ENCODE peak calls at places on chromosome 11, in seven cellular contexts. G, O, J, V, Z, H and B are unnamed samples.

GRCh38 chr11:82796970-82797594 is 63.4 kb upstream of the FAM181B start:
- DNase-seq in G (peak), O (no peak), J (no peak), V (no peak), Z (no peak), H (no peak), B (no peak)

GRCh38 chr11:67492801-67493547 is 10.1 kb downstream of the AIP start:
- DNase-seq in G (no peak), O (no peak), J (no peak), V (no peak), Z (no peak), H (no peak), B (no peak)

GRCh38 chr11:1888347-1888753 is 3.3 kb downstream of the PRR33 start:
- DNase-seq in G (no peak), O (no peak), J (no peak), V (no peak), Z (no peak), H (no peak), B (no peak)

GRCh38 chr11:3807856-3808845 is at the start of gene PGAP2:
- DNase-seq in G (peak), O (peak), J (peak), V (peak), Z (no peak), H (peak), B (no peak)

GRCh38 chr11:36750349-36750748 is 152.3 kb upstream of the RAG2 start:
- DNase-seq in G (no peak), O (no peak), J (no peak), V (no peak), Z (no peak), H (no peak), B (no peak)

GRCh38 chr11:95256204-95256819 is 25.3 kb upstream of the SESN3 start:
- DNase-seq in G (no peak), O (no peak), J (no peak), V (no peak), Z (no peak), H (peak), B (no peak)

GRCh38 chr11:124380585-124380984 is 3.7 kb downstream of the OR8B2 start:
- DNase-seq in G (no peak), O (no peak), J (no peak), V (no peak), Z (no peak), H (no peak), B (no peak)

GRCh38 chr11:77146261-77147035 is 18.4 kb downstream of the MYO7A start:
- DNase-seq in G (no peak), O (no peak), J (no peak), V (no peak), Z (no peak), H (no peak), B (no peak)

GRCh38 chr11:65290448-65291165 is 24.1 kb upstream of the CDC42EP2 start:
- DNase-seq in G (no peak), O (peak), J (peak), V (peak), Z (peak), H (peak), B (peak)

GRCh38 chr11:69220581-69221051 is 64.9 kb downstream of the SMIM38 start:
- DNase-seq in G (no peak), O (no peak), J (no peak), V (no peak), Z (no peak), H (no peak), B (no peak)

GRCh38 chr11:112162761-112163669 is 879 bp downstream of the IL18 start:
- DNase-seq in G (no peak), O (peak), J (no peak), V (no peak), Z (peak), H (no peak), B (peak)

GRCh38 chr11:47414685-47415070 is 6.3 kb downstream of the SLC39A13 start:
- DNase-seq in G (no peak), O (no peak), J (no peak), V (no peak), Z (no peak), H (no peak), B (no peak)
- H3K4me3 ChIP-seq in G (no peak), O (no peak), J (no peak), V (no peak), Z (no peak), H (no peak), B (no peak)

GRCh38 chr11:43542734-43543133 is 137.8 kb upstream of the HSD17B12 start:
- DNase-seq in G (no peak), O (no peak), J (no peak), V (no peak), Z (no peak), H (no peak), B (no peak)
- TF ChIP-seq CTCF in G (no peak), O (no peak), J (no peak), V (no peak), Z (no peak), H (no peak), B (no peak)

DNA sequence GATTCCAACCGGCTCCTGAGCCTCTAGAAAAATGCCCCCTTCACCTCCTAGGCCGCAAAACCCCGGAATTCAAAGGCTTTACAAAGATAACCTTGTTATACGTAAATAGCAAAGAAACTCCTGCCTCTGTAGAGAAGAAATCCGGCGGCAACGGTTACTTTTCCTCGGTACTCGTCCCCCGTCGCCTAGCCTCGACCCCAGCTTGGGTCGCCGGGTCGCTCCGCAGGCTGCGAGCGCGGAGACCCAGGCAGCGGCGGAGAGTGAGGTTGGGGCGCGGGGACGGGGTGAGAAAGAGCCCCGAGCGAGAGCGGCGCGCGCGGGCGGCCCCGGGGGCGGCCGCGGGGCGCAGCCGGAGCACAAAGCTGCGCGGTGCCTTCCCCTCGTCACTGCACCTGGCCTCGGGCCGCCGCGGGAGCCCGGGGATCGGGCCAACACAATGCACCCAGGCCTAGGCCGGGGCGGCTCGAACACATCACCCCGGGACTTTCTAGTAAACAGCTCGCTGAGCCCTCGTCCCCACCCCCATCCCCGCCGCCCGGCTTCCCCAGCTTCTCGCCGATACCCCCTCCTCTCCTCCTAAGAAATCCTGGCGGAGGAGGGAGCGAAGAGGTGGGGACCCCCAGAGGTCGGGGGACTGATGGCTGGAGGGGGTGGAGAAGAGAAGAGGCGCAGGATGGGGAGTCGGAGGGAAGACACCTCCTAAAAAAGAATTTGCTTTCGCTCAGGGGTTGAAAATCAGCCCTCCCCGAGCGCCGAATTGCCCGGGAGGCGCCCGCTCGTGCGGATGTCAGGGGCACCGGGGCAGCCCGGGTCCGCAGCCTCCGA is 874 bp downstream of the MPPED2 start:
- DNase-seq in G (peak), O (no peak), J (peak), V (no peak), Z (no peak), H (no peak), B (no peak)
- H3K4me3 ChIP-seq in G (peak), O (peak), J (peak), V (peak), Z (no peak), H (peak), B (peak)

GRCh38 chr11:106331163-106331562 is 253.7 kb downstream of the AASDHPPT start:
- DNase-seq in G (no peak), O (peak), J (no peak), V (peak), Z (no peak), H (no peak), B (no peak)

GRCh38 chr11:106327134-106327533 is 249.7 kb downstream of the AASDHPPT start:
- DNase-seq in G (no peak), O (no peak), J (no peak), V (no peak), Z (no peak), H (no peak), B (no peak)

GRCh38 chr11:106333678-106334077 is 256.2 kb downstream of the AASDHPPT start:
- DNase-seq in G (no peak), O (no peak), J (no peak), V (no peak), Z (no peak), H (no peak), B (no peak)

GRCh38 chr11:106326087-106326486 is 248.6 kb downstream of the AASDHPPT start:
- DNase-seq in G (no peak), O (no peak), J (no peak), V (no peak), Z (no peak), H (no peak), B (no peak)

DNA sequence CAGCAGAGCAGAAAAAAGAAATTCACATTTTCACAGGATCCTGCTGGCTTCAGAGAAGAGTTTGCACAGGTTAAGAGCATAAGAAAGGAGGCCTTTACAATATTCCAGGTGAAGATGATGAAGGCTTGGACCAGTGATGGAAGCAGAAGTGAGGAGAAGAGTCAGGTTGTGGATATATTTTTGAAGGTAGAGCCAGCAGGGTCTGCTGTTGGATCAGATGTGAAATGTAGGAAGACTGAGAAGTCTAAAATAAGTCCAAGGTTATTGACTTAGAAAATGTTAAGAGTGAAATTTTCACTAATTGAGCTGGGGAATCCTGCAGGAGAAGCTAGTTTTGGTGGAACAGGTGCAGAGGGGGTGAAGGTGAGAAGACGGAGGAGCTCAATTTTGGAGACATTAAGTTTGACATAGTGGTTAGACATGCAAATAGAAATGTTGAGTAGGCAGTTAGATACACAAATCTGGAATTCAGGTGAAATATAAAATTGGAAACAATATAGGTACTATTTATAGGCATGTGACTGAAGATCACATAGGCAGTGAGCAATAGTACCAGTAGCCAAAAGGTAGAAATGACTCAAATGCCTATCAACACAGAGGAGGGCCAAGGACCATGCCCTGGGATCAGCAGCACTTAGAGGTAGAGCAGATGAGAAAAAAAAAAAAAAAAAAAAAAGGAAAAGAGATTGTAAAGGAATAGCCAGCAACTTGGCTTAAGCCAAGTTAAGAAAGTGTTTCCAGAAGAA is 252.0 kb downstream of the AASDHPPT start:
- DNase-seq in G (no peak), O (no peak), J (no peak), V (no peak), Z (no peak), H (no peak), B (no peak)
- TF ChIP-seq CTCF in G (no peak), O (no peak), J (no peak), V (no peak), Z (no peak), H (peak), B (no peak)

DNA sequence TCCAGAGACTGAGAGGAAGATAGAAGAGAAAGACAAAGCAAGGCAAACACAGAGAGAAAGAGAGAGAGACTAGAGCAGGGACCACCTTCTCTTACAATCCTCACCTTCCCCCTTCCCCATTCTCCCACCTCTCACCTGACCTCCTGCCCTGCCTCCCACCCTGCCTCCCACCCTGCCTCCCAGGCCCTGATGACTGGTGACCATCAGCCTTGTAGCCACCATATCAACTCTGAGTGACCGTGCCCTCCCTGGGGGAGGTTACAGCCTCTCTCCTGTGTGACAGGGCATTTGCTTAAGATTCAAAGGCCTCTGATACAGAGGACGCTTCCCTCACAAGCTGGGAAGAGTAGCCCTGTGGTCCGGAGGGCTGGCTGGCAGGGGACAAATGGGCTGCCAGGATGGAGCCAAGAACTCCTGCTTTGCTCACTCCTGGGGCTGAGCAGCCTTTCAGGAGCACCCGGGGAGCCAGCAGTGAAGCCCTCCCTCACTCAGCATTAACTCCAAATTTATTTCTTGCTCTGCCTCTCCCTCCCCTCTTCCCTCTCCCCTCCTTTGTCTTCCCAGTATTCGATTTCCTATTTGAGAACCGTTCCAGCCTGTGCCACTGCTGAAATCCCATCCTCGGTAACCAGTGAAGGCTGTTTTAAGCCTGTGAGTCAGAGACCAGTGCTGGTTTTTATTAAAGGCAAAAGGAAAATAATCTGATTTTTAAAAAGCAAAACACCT is 125.2 kb upstream of the SYT13 start:
- DNase-seq in G (no peak), O (no peak), J (no peak), V (peak), Z (no peak), H (peak), B (no peak)
- H3K4me3 ChIP-seq in G (no peak), O (no peak), J (no peak), V (no peak), Z (no peak), H (no peak), B (no peak)